ENCODE peak calls at places on chromosomes 3 and 15, in nine cellular contexts. A, P, F, B, R, E, C, D and Z are unnamed samples.

GRCh38 chr15:31457631-31458526 is 131.2 kb downstream of the KLF13 start:
- DNase-seq in A (no peak), P (peak; percentile 76), F (no peak), B (no peak), R (peak; percentile 92), E (peak; percentile 47), C (no peak), D (peak; percentile 23), Z (no peak)

GRCh38 chr3:169150874-169151273 is 512.6 kb downstream of the MECOM start:
- DNase-seq in A (no peak), P (no peak), F (no peak), B (no peak), R (no peak), E (no peak), C (no peak), D (no peak), Z (no peak)

GRCh38 chr3:58683001-58683845 is 16.6 kb upstream of the FAM3D start:
- DNase-seq in A (no peak), P (peak; percentile 10), F (no peak), B (no peak), R (peak; percentile 56), E (peak; percentile 83), C (no peak), D (peak; percentile 87), Z (no peak)

GRCh38 chr15:71444866-71445590 is 329.8 kb downstream of the THSD4 start:
- DNase-seq in A (no peak), P (no peak), F (no peak), B (no peak), R (no peak), E (peak; percentile 61), C (no peak), D (peak; percentile 77), Z (no peak)

GRCh38 chr3:50132421-50133282 is 22.5 kb upstream of the SEMA3F start:
- DNase-seq in A (no peak), P (no peak), F (no peak), B (no peak), R (no peak), E (no peak), C (no peak), D (no peak), Z (no peak)

GRCh38 chr3:155131104-155131503 is 51.0 kb downstream of the MME start:
- DNase-seq in A (no peak), P (peak; percentile 73), F (no peak), B (no peak), R (peak; percentile 27), E (peak; percentile 27), C (no peak), D (peak; percentile 24), Z (no peak)

GRCh38 chr3:99945328-99945995 is 127.8 kb downstream of the CMSS1 start:
- DNase-seq in A (no peak), P (no peak), F (no peak), B (no peak), R (peak; percentile 80), E (peak; percentile 27), C (no peak), D (no peak), Z (no peak)

GRCh38 chr15:99440029-99440428 is 125.8 kb upstream of the MEF2A start:
- DNase-seq in A (no peak), P (no peak), F (peak; percentile 15), B (no peak), R (no peak), E (no peak), C (peak; percentile 41), D (no peak), Z (no peak)

GRCh38 chr15:99485153-99485947 is 80.4 kb upstream of the MEF2A start:
- DNase-seq in A (no peak), P (no peak), F (no peak), B (no peak), R (no peak), E (no peak), C (no peak), D (no peak), Z (no peak)